ENCODE peak calls at places on chromosomes 16 and 17, in seven cellular contexts. M, N, U, X, S, I and A are unnamed samples.

GRCh38 chr16:1193143-1193824 is 31.8 kb downstream of the TPSG1 start:
- DNase-seq in M (no peak), N (no peak), U (no peak), X (no peak), S (no peak), I (peak; percentile 77), A (no peak)

GRCh38 chr16:68446941-68447675 is 1.2 kb downstream of the SMPD3 start:
- DNase-seq in M (no peak), N (peak; percentile 35), U (no peak), X (no peak), S (no peak), I (peak; percentile 76), A (no peak)

GRCh38 chr16:85532147-85532546 is 81.0 kb upstream of the GSE1 start:
- DNase-seq in M (no peak), N (no peak), U (no peak), X (no peak), S (no peak), I (no peak), A (no peak)

GRCh38 chr16:2529061-2529931 is 1.9 kb downstream of the CEMP1 start:
- DNase-seq in M (no peak), N (no peak), U (no peak), X (no peak), S (no peak), I (peak; percentile 55), A (no peak)

GRCh38 chr17:76921340-76922036 is 53.3 kb downstream of the MGAT5B start:
- DNase-seq in M (no peak), N (no peak), U (no peak), X (no peak), S (no peak), I (no peak), A (no peak)

GRCh38 chr17:17055286-17056166 is 13.3 kb downstream of the MPRIP start:
- DNase-seq in M (no peak), N (no peak), U (no peak), X (no peak), S (no peak), I (no peak), A (no peak)

GRCh38 chr16:3825103-3825502 is 55.4 kb downstream of the CREBBP start:
- DNase-seq in M (no peak), N (no peak), U (no peak), X (no peak), S (peak; percentile 70), I (no peak), A (no peak)

GRCh38 chr16:13803974-13804373 is 116.0 kb upstream of the ERCC4 start:
- DNase-seq in M (no peak), N (no peak), U (no peak), X (no peak), S (no peak), I (no peak), A (no peak)

GRCh38 chr17:32345953-32346600 is 3.9 kb upstream of the ZNF207 start:
- DNase-seq in M (no peak), N (no peak), U (no peak), X (no peak), S (no peak), I (no peak), A (no peak)

GRCh38 chr17:65657251-65657828 is 95.9 kb upstream of the AXIN2 start:
- DNase-seq in M (no peak), N (no peak), U (no peak), X (no peak), S (no peak), I (no peak), A (no peak)

GRCh38 chr16:81207076-81207475 is 31.4 kb upstream of the BCO1 start:
- DNase-seq in M (no peak), N (no peak), U (no peak), X (no peak), S (no peak), I (no peak), A (no peak)

GRCh38 chr16:80791411-80791810 is 13.0 kb downstream of the CDYL2 start:
- DNase-seq in M (no peak), N (no peak), U (no peak), X (no peak), S (peak; percentile 9), I (no peak), A (no peak)

GRCh38 chr17:64531955-64532371 is 25.2 kb downstream of the CEP95 start:
- DNase-seq in M (no peak), N (no peak), U (no peak), X (no peak), S (no peak), I (no peak), A (no peak)

GRCh38 chr17:82582709-82583108 is 63.2 kb downstream of the FOXK2 start:
- DNase-seq in M (no peak), N (no peak), U (no peak), X (no peak), S (no peak), I (no peak), A (no peak)

GRCh38 chr16:14399397-14400284 is 230.4 kb downstream of the PARN start:
- DNase-seq in M (no peak), N (peak; percentile 24), U (peak; percentile 50), X (no peak), S (peak; percentile 66), I (no peak), A (peak; percentile 37)

GRCh38 chr17:49995055-49995738 is at the start of gene DLX3:
- DNase-seq in M (peak; percentile 6), N (peak; percentile 95), U (no peak), X (peak; percentile 73), S (peak; percentile 65), I (peak; percentile 81), A (no peak)
- H3K4me3 ChIP-seq in M (no peak within 1 kb of the TSS), N (peak within 1 kb of the TSS; percentile 56), U (no peak within 1 kb of the TSS), X (no peak within 1 kb of the TSS), S (no peak within 1 kb of the TSS), I (no peak within 1 kb of the TSS), A (no peak within 1 kb of the TSS)

GRCh38 chr16:83138512-83138911 is 511.7 kb downstream of the CDH13 start:
- DNase-seq in M (no peak), N (no peak), U (no peak), X (no peak), S (no peak), I (no peak), A (no peak)

GRCh38 chr16:83137894-83138293 is 511.1 kb downstream of the CDH13 start:
- DNase-seq in M (no peak), N (no peak), U (no peak), X (no peak), S (no peak), I (no peak), A (no peak)

GRCh38 chr16:83136924-83137323 is 510.2 kb downstream of the CDH13 start:
- DNase-seq in M (no peak), N (no peak), U (no peak), X (no peak), S (no peak), I (no peak), A (no peak)

GRCh38 chr16:83136419-83136818 is 509.6 kb downstream of the CDH13 start:
- DNase-seq in M (no peak), N (no peak), U (no peak), X (no peak), S (no peak), I (no peak), A (no peak)

DNA sequence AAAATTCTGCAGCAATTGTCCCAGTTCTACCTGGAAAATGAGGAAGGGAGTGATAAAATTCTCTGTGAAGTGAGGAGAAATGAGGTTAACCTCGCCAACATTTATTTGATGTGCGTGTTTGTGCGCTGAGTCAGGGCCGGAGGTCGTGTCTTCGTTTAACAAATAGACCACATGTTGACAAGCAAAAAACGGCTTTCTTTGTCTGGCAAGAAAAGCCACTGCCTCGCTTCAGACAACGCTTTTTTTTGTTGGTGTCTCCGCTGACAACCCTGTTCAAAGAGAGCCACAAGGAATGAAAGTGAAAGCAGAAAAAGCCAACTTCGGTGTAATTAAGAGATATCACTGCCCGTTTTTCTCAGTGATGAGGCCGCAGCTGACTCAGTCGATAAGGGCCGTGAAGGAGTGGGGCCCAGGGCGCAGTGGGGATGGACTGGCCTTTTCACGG is 510.6 kb downstream of the CDH13 start:
- DNase-seq in M (no peak), N (peak; percentile 63), U (peak; percentile 34), X (no peak), S (peak; percentile 87), I (no peak), A (peak; percentile 12)
- H3K4me3 ChIP-seq in M (peak overlapping the region; percentile 12), N (no peak overlapping the region), U (no peak overlapping the region), X (no peak overlapping the region), S (peak overlapping the region; percentile 45), I (peak overlapping the region; percentile 19), A (peak overlapping the region; percentile 41)

DNA sequence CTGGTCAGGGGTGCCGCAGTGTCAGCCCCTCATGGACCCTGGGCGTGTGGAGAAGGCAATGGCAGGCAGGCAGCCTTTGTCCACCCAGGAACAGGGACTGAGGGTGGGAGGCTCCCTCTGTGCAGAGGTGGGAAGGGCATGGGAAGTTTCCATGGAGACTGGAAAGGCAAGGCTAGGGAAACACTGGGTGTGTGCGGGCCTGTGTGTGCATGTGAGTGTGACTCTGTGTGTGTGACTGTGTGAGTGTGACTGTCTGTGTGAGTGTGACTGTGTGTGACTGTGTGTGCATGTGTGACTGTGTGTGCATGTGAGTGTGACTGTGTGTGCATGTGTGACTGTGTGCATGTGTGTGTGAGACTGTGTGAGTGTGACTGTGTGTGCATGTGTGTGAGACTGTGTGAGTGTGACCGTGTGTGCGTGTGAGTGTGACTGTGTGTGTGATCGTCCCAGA is 899 bp downstream of the CD300C start:
- DNase-seq in M (no peak), N (no peak), U (no peak), X (no peak), S (no peak), I (no peak), A (no peak)
- H3K4me3 ChIP-seq in M (no peak overlapping the region), N (no peak overlapping the region), U (no peak overlapping the region), X (no peak overlapping the region), S (no peak overlapping the region), I (no peak overlapping the region), A (no peak overlapping the region)

GRCh38 chr16:75307506-75307905 is 56.1 kb upstream of the BCAR1 start:
- DNase-seq in M (no peak), N (no peak), U (no peak), X (no peak), S (no peak), I (no peak), A (no peak)

GRCh38 chr16:75304521-75305363 is 53.3 kb upstream of the BCAR1 start:
- DNase-seq in M (peak; percentile 46), N (no peak), U (peak; percentile 28), X (no peak), S (peak; percentile 94), I (no peak), A (peak; percentile 69)

GRCh38 chr16:75308011-75308410 is 56.6 kb upstream of the BCAR1 start:
- DNase-seq in M (no peak), N (no peak), U (no peak), X (no peak), S (no peak), I (no peak), A (no peak)

GRCh38 chr16:75305364-75306101 is 54.1 kb upstream of the BCAR1 start:
- DNase-seq in M (peak; percentile 100), N (no peak), U (peak; percentile 100), X (peak; percentile 72), S (peak; percentile 100), I (peak; percentile 54), A (peak; percentile 100)

DNA sequence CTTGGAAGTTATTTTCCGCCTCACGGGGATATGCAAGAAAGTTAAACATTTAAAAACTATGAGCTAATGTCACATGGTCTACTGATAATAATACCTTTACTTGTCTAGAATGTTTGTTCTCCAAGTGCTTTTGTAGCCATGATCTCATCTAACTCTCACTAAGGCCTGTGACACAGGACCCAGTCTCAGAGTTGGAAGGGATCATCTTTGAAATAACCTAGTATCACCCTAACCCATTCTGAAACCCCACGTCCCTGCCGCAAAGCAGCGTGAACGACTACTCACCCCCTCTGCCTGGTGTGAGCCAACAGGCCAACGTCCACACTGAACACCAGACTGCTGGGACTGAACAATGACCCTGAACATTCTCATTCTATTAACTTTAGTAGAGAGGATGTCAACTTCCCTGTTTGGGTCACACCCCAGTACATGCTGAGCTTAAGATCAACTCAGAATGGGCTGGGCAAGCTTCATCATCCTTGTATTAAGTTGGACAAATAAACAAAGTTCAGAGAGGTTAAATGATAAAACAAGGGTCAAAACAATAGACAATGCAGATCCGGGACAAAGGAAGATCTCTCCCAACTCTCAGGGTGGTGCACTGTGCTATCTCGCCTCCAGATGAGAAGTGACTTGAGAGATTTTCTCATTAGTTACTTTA is 54.8 kb upstream of the BCAR1 start:
- DNase-seq in M (no peak), N (no peak), U (peak; percentile 41), X (no peak), S (no peak), I (no peak), A (peak; percentile 88)
- H3K4me3 ChIP-seq in M (no peak overlapping the region), N (no peak overlapping the region), U (no peak overlapping the region), X (no peak overlapping the region), S (no peak overlapping the region), I (no peak overlapping the region), A (peak overlapping the region; percentile 26)